ENCODE peak calls at places on chromosomes 1 and 21, in four cellular contexts. F is uterus; S is hepatocyte; C is CD8-positive, alpha-beta memory T cell. U is an unnamed sample. For H3K9me3 and H3K4me1, the result is how much of the 10 kb centered on the place peaks cover.

GRCh38 chr1:7386226-7387052 is 384.7 kb upstream of the VAMP3 start:
- DNase-seq in C (no peak), F (no peak), S (no peak), U (no peak)

GRCh38 chr1:186236921-186237320 is 138.1 kb downstream of the TPR start:
- DNase-seq in C (no peak), S (peak), F (no peak), U (no peak)

GRCh38 chr1:164092603-164093353 is 466.2 kb upstream of the PBX1 start:
- DNase-seq in S (no peak), C (no peak), F (no peak), U (peak)

GRCh38 chr1:227125929-227126545 is 185.9 kb downstream of the COQ8A start:
- DNase-seq in C (no peak), F (no peak), S (no peak), U (peak)

GRCh38 chr1:59516881-59517280 is 220.0 kb downstream of the FGGY start:
- DNase-seq in C (no peak), F (peak), S (no peak), U (no peak)

GRCh38 chr1:200912737-200913407 is 18.2 kb downstream of the INAVA start:
- DNase-seq in C (no peak), S (no peak), F (no peak), U (peak)

GRCh38 chr1:89847191-89847729 is 26.4 kb downstream of the LRRC8D start:
- DNase-seq in F (no peak), S (no peak), C (no peak), U (no peak)

GRCh38 chr1:201250326-201251011 is 32.8 kb upstream of the PKP1 start:
- DNase-seq in S (no peak), C (no peak), F (no peak), U (no peak)

GRCh38 chr1:159700312-159700711 is 14.1 kb downstream of the CRP start:
- DNase-seq in F (no peak), S (no peak), C (no peak), U (no peak)

GRCh38 chr1:56063461-56063860 is 515.9 kb downstream of the PLPP3 start:
- DNase-seq in S (no peak), F (no peak), C (no peak), U (no peak)

GRCh38 chr1:221394011-221394544 is 347.8 kb downstream of the DUSP10 start:
- DNase-seq in S (no peak), F (no peak), C (no peak), U (no peak)

GRCh38 chr1:246261641-246262040 is 245.4 kb downstream of the SMYD3 start:
- DNase-seq in F (no peak), S (no peak), C (no peak), U (no peak)

GRCh38 chr1:72851597-72851996 is 569.3 kb upstream of the NEGR1 start:
- DNase-seq in S (no peak), C (no peak), F (no peak), U (no peak)
- H3K9me3 ChIP-seq in S (under half), C (under half), F (under half), U (under half)

DNA sequence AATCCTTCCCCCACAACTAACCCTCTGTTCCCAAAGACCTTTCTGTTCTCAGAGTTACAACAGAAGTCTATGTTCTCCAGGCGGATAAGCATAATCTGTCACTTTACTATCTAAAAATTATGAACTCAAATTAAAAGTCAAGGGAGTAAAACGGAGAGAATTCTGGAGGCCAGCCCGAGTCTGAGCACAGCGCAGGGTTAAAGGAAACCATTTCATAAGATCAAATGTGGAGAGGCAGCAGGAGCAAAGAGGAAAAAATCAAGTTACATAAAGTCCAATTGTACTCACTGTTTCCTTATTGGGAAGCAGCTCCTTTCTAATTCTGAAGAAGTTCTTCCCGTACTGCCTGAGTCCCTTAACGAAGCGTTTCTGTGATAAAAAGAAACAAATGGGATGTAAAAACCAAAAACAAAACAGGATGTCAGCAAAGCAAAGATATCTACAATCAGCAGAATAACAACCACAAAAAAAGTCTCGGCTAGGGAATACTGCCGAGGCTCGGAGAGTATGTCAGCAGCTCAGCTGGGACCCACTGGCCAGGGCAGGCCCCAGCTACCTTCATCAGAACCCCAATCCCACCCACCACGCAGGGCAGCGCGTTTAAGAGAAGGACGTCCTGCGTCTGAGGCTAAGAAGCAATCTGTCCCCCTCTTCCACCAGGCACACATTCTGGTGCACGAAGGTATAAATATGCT is 104.7 kb downstream of the SLC45A1 start:
- DNase-seq in F (peak), C (no peak), S (peak), U (peak)
- H3K4me1 ChIP-seq in F (under half), C (half or more), S (under half), U (under half)

GRCh38 chr1:11504599-11504998 is 25.6 kb downstream of the DISP3 start:
- DNase-seq in C (no peak), S (no peak), F (no peak), U (no peak)
- H3K9me3 ChIP-seq in C (under half), S (under half), F (under half), U (under half)

GRCh38 chr1:77536813-77537212 is 145.6 kb downstream of the ZZZ3 start:
- DNase-seq in F (no peak), S (no peak), C (no peak), U (no peak)

GRCh38 chr1:77541162-77541545 is 141.3 kb downstream of the ZZZ3 start:
- DNase-seq in F (no peak), S (no peak), C (no peak), U (no peak)

GRCh38 chr1:77540501-77541161 is 141.8 kb downstream of the ZZZ3 start:
- DNase-seq in S (no peak), F (no peak), C (no peak), U (no peak)

GRCh38 chr1:77539510-77540142 is 142.8 kb downstream of the ZZZ3 start:
- DNase-seq in F (no peak), C (no peak), S (no peak), U (no peak)

GRCh38 chr1:77538956-77539509 is 143.4 kb downstream of the ZZZ3 start:
- DNase-seq in F (peak), S (peak), C (no peak), U (no peak)
- H3K4me1 ChIP-seq in F (under half), S (under half), C (under half), U (under half)

GRCh38 chr21:44436958-44437357 is 18.4 kb upstream of the LRRC3 start:
- DNase-seq in C (no peak), S (no peak), F (no peak), U (no peak)
- H3K9me3 ChIP-seq in C (under half), S (under half), F (under half), U (under half)

GRCh38 chr1:71196685-71197084 is 115.8 kb upstream of the ZRANB2 start:
- DNase-seq in C (no peak), S (peak), F (no peak), U (no peak)
- H3K4me1 ChIP-seq in C (under half), S (under half), F (under half), U (under half)

U was measured in small intestine.